ENCODE peak calls at places on chromosomes 12 and 14, in five cellular contexts. One of them, this sample, is unnamed.

GRCh38 chr14:97218713-97219355 is 421.7 kb downstream of the VRK1 start:
- DNase-seq in neural crest cell: peak
- DNase-seq in transverse colon: no peak
- DNase-seq in tibial artery: no peak
- DNase-seq in GM23338: peak
- DNase-seq in this sample: peak

GRCh38 chr12:109222062-109222461 is 87.0 kb downstream of the FOXN4 start:
- DNase-seq in tibial artery: no peak
- DNase-seq in neural crest cell: no peak
- DNase-seq in transverse colon: no peak
- DNase-seq in GM23338: no peak
- DNase-seq in this sample: no peak

GRCh38 chr12:90250766-90251165 is 542.1 kb upstream of the ATP2B1 start:
- DNase-seq in tibial artery: peak
- DNase-seq in GM23338: no peak
- DNase-seq in transverse colon: no peak
- DNase-seq in neural crest cell: no peak
- DNase-seq in this sample: no peak

GRCh38 chr14:23356662-23357061 is 4.0 kb upstream of the SLC22A17 start:
- DNase-seq in transverse colon: no peak
- DNase-seq in GM23338: no peak
- DNase-seq in tibial artery: no peak
- DNase-seq in neural crest cell: no peak
- DNase-seq in this sample: no peak

GRCh38 chr12:125203145-125203765 is 138.0 kb downstream of the AACS start:
- DNase-seq in tibial artery: no peak
- DNase-seq in GM23338: no peak
- DNase-seq in neural crest cell: no peak
- DNase-seq in transverse colon: no peak
- DNase-seq in this sample: no peak

GRCh38 chr14:28785096-28785952 is 18.7 kb downstream of the FOXG1 start:
- DNase-seq in tibial artery: no peak
- DNase-seq in transverse colon: no peak
- DNase-seq in GM23338: peak
- DNase-seq in neural crest cell: no peak
- DNase-seq in this sample: peak

GRCh38 chr12:100779191-100779590 is 15.4 kb upstream of the ANO4 start:
- DNase-seq in tibial artery: no peak
- DNase-seq in transverse colon: no peak
- DNase-seq in neural crest cell: no peak
- DNase-seq in GM23338: no peak
- DNase-seq in this sample: no peak

GRCh38 chr12:26633591-26634210 is 199.3 kb downstream of the ITPR2 start:
- DNase-seq in transverse colon: no peak
- DNase-seq in neural crest cell: no peak
- DNase-seq in tibial artery: no peak
- DNase-seq in GM23338: no peak
- DNase-seq in this sample: no peak

GRCh38 chr12:123905319-123905925 is 67.2 kb downstream of the CCDC92 start:
- DNase-seq in tibial artery: peak
- DNase-seq in neural crest cell: peak
- DNase-seq in GM23338: peak
- DNase-seq in transverse colon: peak
- DNase-seq in this sample: peak

GRCh38 chr12:50411051-50411660 is 10.5 kb downstream of the LARP4 start:
- DNase-seq in transverse colon: no peak
- DNase-seq in GM23338: no peak
- DNase-seq in neural crest cell: no peak
- DNase-seq in tibial artery: no peak
- DNase-seq in this sample: no peak